ENCODE peak calls at places on chromosomes 7 and 10, in four cellular contexts. R, M, F and E are unnamed samples.

GRCh38 chr10:116753759-116754158 is 11.4 kb upstream of the HSPA12A start:
- DNase-seq in R (peak), M (peak), F (no peak), E (no peak)

GRCh38 chr7:106962751-106963150 is 81.8 kb upstream of the PRKAR2B start:
- DNase-seq in R (no peak), M (no peak), F (no peak), E (no peak)

GRCh38 chr7:466465-467191 is 53.0 kb downstream of the PDGFA start:
- DNase-seq in R (peak), M (no peak), F (no peak), E (no peak)

GRCh38 chr10:126841341-126841902 is 63.8 kb upstream of the DOCK1 start:
- DNase-seq in R (no peak), M (no peak), F (no peak), E (no peak)

GRCh38 chr7:150788474-150789269 is 11.5 kb downstream of the TMEM176B start:
- DNase-seq in R (peak), M (peak), F (no peak), E (no peak)

GRCh38 chr7:40763319-40764287 is 628.8 kb downstream of the SUGCT start:
- DNase-seq in R (no peak), M (no peak), F (peak), E (no peak)

GRCh38 chr7:106057962-106058901 is 53.9 kb downstream of the SYPL1 start:
- DNase-seq in R (peak), M (no peak), F (no peak), E (no peak)

GRCh38 chr10:130018253-130018652 is 54.2 kb upstream of the EBF3 start:
- DNase-seq in R (no peak), M (no peak), F (peak), E (no peak)

GRCh38 chr10:34655286-34656170 is 159.6 kb downstream of the PARD3 start:
- DNase-seq in R (no peak), M (no peak), F (peak), E (no peak)

GRCh38 chr7:79452495-79453265 is 787 bp downstream of the MAGI2 start:
- DNase-seq in R (peak), M (peak), F (no peak), E (peak)

GRCh38 chr10:82982110-82982608 is 1107.2 kb downstream of the NRG3 start:
- DNase-seq in R (no peak), M (no peak), F (peak), E (no peak)

GRCh38 chr7:44309271-44310091 is 15.9 kb downstream of the CAMK2B start:
- DNase-seq in R (peak), M (no peak), F (no peak), E (no peak)

GRCh38 chr7:137932881-137933269 is 69.0 kb downstream of the CREB3L2 start:
- DNase-seq in R (no peak), M (peak), F (no peak), E (no peak)

GRCh38 chr7:100867796-100868485 is 754 bp downstream of the TRIP6 start:
- DNase-seq in R (no peak), M (no peak), F (no peak), E (no peak)

GRCh38 chr7:96327429-96327828 is 5.5 kb upstream of the SLC25A13 start:
- DNase-seq in R (no peak), M (no peak), F (no peak), E (no peak)

GRCh38 chr7:154996101-154996500 is 6.8 kb downstream of the PAXIP1 start:
- DNase-seq in R (no peak), M (no peak), F (no peak), E (no peak)

GRCh38 chr10:125756196-125756595 is 19.4 kb downstream of the MMP21 start:
- DNase-seq in R (no peak), M (no peak), F (no peak), E (no peak)

GRCh38 chr7:134420509-134421125 is 38.3 kb downstream of the AKR1B1 start:
- DNase-seq in R (no peak), M (no peak), F (peak), E (peak)

GRCh38 chr7:105096306-105096705 is 82.3 kb downstream of the KMT2E start:
- DNase-seq in R (no peak), M (no peak), F (no peak), E (no peak)

DNA sequence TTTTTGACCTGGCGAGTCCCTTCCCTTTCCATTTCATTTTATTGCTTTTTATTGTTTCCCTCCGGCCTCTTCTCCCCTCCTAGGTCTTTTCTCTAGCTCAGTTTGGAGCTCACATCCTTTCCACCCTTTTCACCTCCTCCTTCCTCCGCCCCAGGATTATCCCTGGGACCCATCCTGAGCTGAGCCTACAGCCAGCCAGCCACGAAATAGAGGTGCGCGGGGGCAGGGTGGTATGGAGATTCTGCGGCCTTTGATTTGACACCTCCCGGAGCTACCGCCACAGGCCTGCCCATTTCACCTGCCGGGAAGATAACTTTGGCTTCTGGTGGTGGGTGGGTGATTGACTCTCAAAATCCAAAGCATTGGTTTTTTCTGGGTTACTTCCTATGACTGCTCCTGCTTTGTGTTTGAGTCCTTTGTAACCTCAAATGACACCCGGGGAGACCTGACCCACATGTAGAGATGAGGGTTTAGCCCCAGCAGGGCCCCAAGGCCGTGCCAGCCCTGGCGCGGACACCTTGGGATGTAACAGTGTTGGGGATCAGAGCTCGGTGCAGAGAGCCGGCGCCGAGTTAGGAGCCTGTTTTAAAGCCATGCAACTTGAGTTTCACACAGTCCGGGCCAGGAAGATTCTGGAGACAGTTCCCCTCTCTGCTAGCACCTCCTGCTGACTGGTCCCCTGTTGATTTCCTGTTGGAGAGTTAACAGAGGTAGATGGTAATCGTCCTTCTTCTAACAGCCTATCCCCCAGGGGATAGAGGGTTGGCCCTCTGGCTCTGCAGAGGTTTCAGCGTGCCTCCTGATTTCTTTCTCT is 1.5 kb downstream of the DUSP5 start:
- DNase-seq in R (no peak), M (no peak), F (peak), E (no peak)
- TF ChIP-seq CTCF in R (no peak), M (no peak), F (peak), E (no peak)

DNA sequence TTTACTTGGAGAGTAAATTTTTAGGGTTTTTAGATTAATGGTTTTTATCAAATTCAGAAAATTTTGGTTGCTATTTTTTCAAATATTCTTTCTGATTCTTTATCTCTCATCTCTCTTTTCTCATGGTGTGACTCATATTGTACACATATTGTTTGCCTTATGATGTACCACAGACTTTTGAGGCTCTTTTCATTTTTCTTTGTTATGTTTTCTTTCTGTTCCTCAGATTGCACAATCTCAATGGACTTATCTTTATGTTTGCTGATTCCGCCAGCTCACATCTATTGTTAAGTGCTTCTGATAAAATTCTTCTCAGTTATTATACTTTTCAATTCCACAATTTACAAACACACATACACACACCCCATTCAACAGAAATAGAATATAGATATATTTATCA is 168.2 kb upstream of the IGFBP3 start:
- DNase-seq in R (no peak), M (no peak), F (no peak), E (no peak)
- H3K27ac ChIP-seq in R (no peak), M (no peak), F (no peak), E (no peak)

GRCh38 chr10:46547881-46548780 is 8.3 kb downstream of the GPRIN2 start:
- DNase-seq in R (peak), M (peak), F (no peak), E (peak)

GRCh38 chr10:46550795-46551700 is 5.4 kb downstream of the GPRIN2 start:
- DNase-seq in R (peak), M (peak), F (no peak), E (peak)

GRCh38 chr10:46550076-46550790 is 6.2 kb downstream of the GPRIN2 start:
- DNase-seq in R (peak), M (peak), F (no peak), E (peak)

GRCh38 chr10:46548781-46549090 is 7.7 kb downstream of the GPRIN2 start:
- DNase-seq in R (no peak), M (no peak), F (no peak), E (peak)

GRCh38 chr10:46549171-46550075 is 7.0 kb downstream of the GPRIN2 start:
- DNase-seq in R (peak), M (peak), F (no peak), E (no peak)
- TF ChIP-seq CTCF in R (no peak), M (no peak), F (no peak), E (no peak)

GRCh38 chr10:5435328-5435727 is 23.0 kb downstream of the NET1 start:
- DNase-seq in R (no peak), M (no peak), F (no peak), E (no peak)
- H3K27ac ChIP-seq in R (no peak), M (no peak), F (no peak), E (no peak)

GRCh38 chr10:65030263-65030662 is 1509.1 kb downstream of the REEP3 start:
- DNase-seq in R (no peak), M (no peak), F (no peak), E (no peak)

GRCh38 chr10:65033957-65034356 is 1512.8 kb downstream of the REEP3 start:
- DNase-seq in R (no peak), M (no peak), F (no peak), E (no peak)

GRCh38 chr10:65032867-65033769 is 1511.9 kb downstream of the REEP3 start:
- DNase-seq in R (no peak), M (no peak), F (no peak), E (no peak)
- TF ChIP-seq CTCF in R (no peak), M (no peak), F (no peak), E (no peak)

GRCh38 chr7:13834328-13834761 is 155.1 kb downstream of the ETV1 start:
- DNase-seq in R (no peak), M (no peak), F (no peak), E (no peak)

GRCh38 chr7:13835442-13835841 is 154.0 kb downstream of the ETV1 start:
- DNase-seq in R (no peak), M (no peak), F (no peak), E (no peak)

GRCh38 chr7:13832346-13832745 is 157.1 kb downstream of the ETV1 start:
- DNase-seq in R (no peak), M (no peak), F (no peak), E (no peak)

GRCh38 chr7:13830604-13830915 is 158.9 kb downstream of the ETV1 start:
- DNase-seq in R (no peak), M (no peak), F (no peak), E (no peak)

GRCh38 chr7:13833872-13834271 is 155.6 kb downstream of the ETV1 start:
- DNase-seq in R (no peak), M (no peak), F (no peak), E (no peak)
- H3K27ac ChIP-seq in R (no peak), M (no peak), F (no peak), E (no peak)

GRCh38 chr10:132443605-132443997 is 46.6 kb downstream of the PWWP2B start:
- DNase-seq in R (no peak), M (no peak), F (no peak), E (no peak)
- TF ChIP-seq CTCF in R (peak), M (peak), F (peak), E (peak)

DNA sequence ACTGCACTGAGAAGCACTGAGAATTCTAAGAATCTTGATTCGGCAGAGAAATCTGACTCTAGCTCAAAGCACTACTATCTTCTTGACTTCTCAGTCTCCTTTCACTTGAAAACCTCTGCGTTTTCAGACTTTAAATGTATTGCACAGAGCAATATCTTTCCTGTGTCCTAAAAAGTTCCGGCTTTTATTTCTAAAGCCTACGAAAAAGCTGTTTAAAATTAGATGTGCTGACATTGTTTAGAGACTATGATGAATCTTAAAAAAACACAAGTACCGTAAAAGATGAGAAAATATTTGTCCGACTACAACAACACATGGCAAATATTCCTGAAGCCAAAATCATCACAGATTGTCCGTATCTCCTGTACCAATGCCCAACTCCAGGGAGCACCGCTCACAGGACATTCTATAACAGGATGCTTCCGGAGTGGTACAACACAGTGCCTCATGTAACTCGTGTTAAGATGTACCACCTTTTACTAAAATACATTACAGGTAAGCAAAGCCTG is 136.9 kb downstream of the CUBN start:
- DNase-seq in R (no peak), M (no peak), F (no peak), E (no peak)
- H3K27ac ChIP-seq in R (no peak), M (peak), F (no peak), E (peak)

GRCh38 chr10:103062854-103063642 is 130.0 kb downstream of the NT5C2 start:
- DNase-seq in R (no peak), M (no peak), F (no peak), E (peak)
- TF ChIP-seq CTCF in R (no peak), M (peak), F (peak), E (peak)